ENCODE peak calls at places on chromosomes 5 and 9, in six cellular contexts. I is HL-60, Y is SK-N-SH, C is HepG2, T is GM12878, W is H1. X is an unnamed sample.

GRCh38 chr9:1505489-1505888 is 455.3 kb downstream of the DMRT2 start:
- DNase-seq in I (no peak), W (no peak), C (no peak), T (no peak), Y (no peak), X (no peak)

GRCh38 chr9:114029311-114030170 is 48.6 kb downstream of the AMBP start:
- DNase-seq in W (no peak), C (no peak), I (no peak), Y (no peak), T (no peak), X (no peak)

GRCh38 chr5:121292664-121293063 is 559.0 kb upstream of the FTMT start:
- DNase-seq in Y (no peak), I (peak), W (no peak), T (no peak), C (no peak), X (no peak)

GRCh38 chr5:79273341-79273740 is 37.4 kb downstream of the JMY start:
- DNase-seq in W (no peak), I (no peak), Y (no peak), C (no peak), T (no peak), X (no peak)

GRCh38 chr5:176732306-176732705 is 78.1 kb upstream of the UNC5A start:
- DNase-seq in I (no peak), W (no peak), T (no peak), C (no peak), Y (no peak), X (no peak)

GRCh38 chr9:16501726-16502125 is 368.7 kb downstream of the BNC2 start:
- DNase-seq in T (no peak), W (no peak), I (no peak), C (no peak), Y (no peak), X (no peak)

GRCh38 chr9:99013550-99013949 is 69.8 kb downstream of the COL15A1 start:
- DNase-seq in C (no peak), T (no peak), W (no peak), I (no peak), Y (no peak), X (no peak)

GRCh38 chr9:126532489-126532888 is 81.2 kb upstream of the LMX1B start:
- DNase-seq in T (no peak), I (no peak), Y (peak), C (no peak), W (no peak), X (no peak)

GRCh38 chr5:1048162-1048721 is 39.6 kb downstream of the NKD2 start:
- DNase-seq in I (no peak), T (no peak), C (no peak), W (no peak), Y (no peak), X (no peak)

GRCh38 chr9:109793196-109793595 is 13.2 kb downstream of the PALM2AKAP2 start:
- DNase-seq in C (no peak), I (no peak), Y (no peak), T (no peak), W (no peak), X (no peak)

GRCh38 chr9:134680393-134681060 is 38.9 kb downstream of the COL5A1 start:
- DNase-seq in W (no peak), C (no peak), T (no peak), Y (no peak), I (no peak), X (no peak)

GRCh38 chr9:13444272-13444608 is 164.7 kb upstream of the MPDZ start:
- DNase-seq in C (no peak), Y (no peak), I (no peak), T (no peak), W (no peak), X (no peak)

GRCh38 chr9:93603011-93603410 is 26.6 kb downstream of the PHF2 start:
- DNase-seq in Y (no peak), W (no peak), C (no peak), I (no peak), T (no peak), X (no peak)

GRCh38 chr9:134525841-134526797 is 115.5 kb upstream of the COL5A1 start:
- DNase-seq in W (no peak), C (no peak), Y (no peak), T (no peak), I (no peak), X (no peak)

GRCh38 chr5:149837680-149838269 is 106.8 kb downstream of the PDE6A start:
- DNase-seq in Y (peak), W (peak), I (peak), T (no peak), C (peak), X (peak)

GRCh38 chr9:134630393-134630790 is 11.2 kb upstream of the COL5A1 start:
- DNase-seq in W (no peak), Y (no peak), I (no peak), C (no peak), T (no peak), X (no peak)

GRCh38 chr9:89234636-89235035 is 56.0 kb upstream of the SHC3 start:
- DNase-seq in Y (peak), C (no peak), W (no peak), I (no peak), T (peak), X (no peak)

GRCh38 chr9:136712690-136713554 is 550 bp downstream of the DIPK1B start:
- DNase-seq in W (no peak), I (no peak), Y (peak), C (no peak), T (no peak), X (peak)

GRCh38 chr5:71971862-71972261 is 135.4 kb upstream of the MAP1B start:
- DNase-seq in W (no peak), Y (no peak), I (no peak), C (no peak), T (no peak), X (no peak)

GRCh38 chr9:94980947-94981632 is 254.6 kb downstream of the AOPEP start:
- DNase-seq in T (no peak), Y (peak), I (no peak), C (no peak), W (no peak), X (no peak)

GRCh38 chr5:100676807-100677631 is 141.8 kb downstream of the FAM174A start:
- DNase-seq in T (no peak), W (no peak), C (no peak), I (no peak), Y (no peak), X (no peak)

GRCh38 chr5:117454716-117455212 is 880.1 kb upstream of the SEMA6A start:
- DNase-seq in C (peak), T (peak), I (peak), Y (peak), W (peak), X (peak)

GRCh38 chr5:108233617-108234016 is 148.3 kb downstream of the FBXL17 start:
- DNase-seq in I (no peak), C (no peak), Y (no peak), T (no peak), W (no peak), X (no peak)

GRCh38 chr5:172939045-172939444 is 20.2 kb upstream of the RPL26L1 start:
- DNase-seq in I (peak), W (no peak), C (peak), Y (no peak), T (no peak), X (peak)

GRCh38 chr5:74081126-74081525 is 455.1 kb downstream of the ARHGEF28 start:
- DNase-seq in C (no peak), T (no peak), Y (no peak), I (no peak), W (no peak), X (no peak)

GRCh38 chr5:135007749-135008363 is 26.2 kb downstream of the PITX1 start:
- DNase-seq in W (no peak), C (no peak), Y (peak), I (no peak), T (no peak), X (peak)

GRCh38 chr9:134591082-134591571 is 50.5 kb upstream of the COL5A1 start:
- DNase-seq in T (no peak), C (no peak), I (no peak), W (no peak), Y (no peak), X (no peak)

GRCh38 chr9:134064711-134065110 is 3.1 kb downstream of the BRD3 start:
- DNase-seq in I (no peak), Y (no peak), T (no peak), W (no peak), C (no peak), X (no peak)

GRCh38 chr5:65017636-65018035 is 248.9 kb downstream of the CWC27 start:
- DNase-seq in T (no peak), I (no peak), C (no peak), Y (no peak), W (no peak), X (no peak)

GRCh38 chr9:113375057-113376023 is 1.4 kb downstream of the HDHD3 start:
- DNase-seq in C (no peak), W (no peak), Y (no peak), T (no peak), I (no peak), X (no peak)

GRCh38 chr5:55850839-55851674 is at the start of gene IL31RA:
- DNase-seq in I (peak), T (no peak), C (peak), W (no peak), Y (no peak), X (no peak)

GRCh38 chr9:137034709-137035506 is 3.0 kb upstream of the FUT7 start:
- DNase-seq in T (peak), C (peak), W (peak), Y (peak), I (peak), X (peak)

GRCh38 chr5:105034335-105034734 is 1471.7 kb upstream of the NUDT12 start:
- DNase-seq in C (no peak), Y (no peak), I (no peak), W (no peak), T (no peak), X (peak)

GRCh38 chr5:96333397-96333790 is 99.7 kb downstream of the PCSK1 start:
- DNase-seq in C (no peak), Y (no peak), W (no peak), T (no peak), I (no peak), X (no peak)

GRCh38 chr5:139470821-139471300 is at the start of gene SMIM33:
- DNase-seq in W (no peak), I (peak), Y (no peak), C (no peak), T (no peak), X (no peak)

GRCh38 chr5:124642148-124642547 is 104.3 kb downstream of the ZNF608 start:
- DNase-seq in T (no peak), Y (no peak), C (no peak), W (no peak), I (no peak), X (no peak)

GRCh38 chr5:108379722-108380530 is 2.0 kb downstream of the FBXL17 start:
- DNase-seq in I (no peak), Y (no peak), C (peak), T (no peak), W (no peak), X (no peak)

GRCh38 chr9:116355153-116355827 is 201.7 kb downstream of the PAPPA start:
- DNase-seq in T (no peak), W (no peak), I (no peak), Y (no peak), C (peak), X (peak)

GRCh38 chr9:69658987-69659677 is 13.0 kb downstream of the APBA1 start:
- DNase-seq in Y (no peak), W (no peak), T (no peak), I (no peak), C (no peak), X (no peak)
- TF ChIP-seq GABPA in Y (no peak), W (no peak), T (no peak), I (no peak), C (no peak), X (no peak)

GRCh38 chr9:123652416-123652815 is 277.5 kb downstream of the DENND1A start:
- DNase-seq in T (no peak), I (no peak), W (no peak), Y (no peak), C (no peak), X (no peak)
- TF ChIP-seq GABPA in T (no peak), I (no peak), W (no peak), Y (no peak), C (no peak), X (no peak)

GRCh38 chr5:16937023-16937379 is 913 bp upstream of the MYO10 start:
- DNase-seq in T (no peak), C (no peak), I (no peak), Y (no peak), W (no peak), X (no peak)

GRCh38 chr5:16935271-16936149 is 578 bp downstream of the MYO10 start:
- DNase-seq in T (no peak), C (no peak), W (peak), I (peak), Y (peak), X (no peak)

GRCh38 chr5:16936150-16937022 is at the start of gene MYO10:
- DNase-seq in Y (peak), T (no peak), W (peak), C (no peak), I (peak), X (peak)

GRCh38 chr5:16934669-16935068 is 1.4 kb downstream of the MYO10 start:
- DNase-seq in I (no peak), C (no peak), T (no peak), Y (no peak), W (no peak), X (no peak)

DNA sequence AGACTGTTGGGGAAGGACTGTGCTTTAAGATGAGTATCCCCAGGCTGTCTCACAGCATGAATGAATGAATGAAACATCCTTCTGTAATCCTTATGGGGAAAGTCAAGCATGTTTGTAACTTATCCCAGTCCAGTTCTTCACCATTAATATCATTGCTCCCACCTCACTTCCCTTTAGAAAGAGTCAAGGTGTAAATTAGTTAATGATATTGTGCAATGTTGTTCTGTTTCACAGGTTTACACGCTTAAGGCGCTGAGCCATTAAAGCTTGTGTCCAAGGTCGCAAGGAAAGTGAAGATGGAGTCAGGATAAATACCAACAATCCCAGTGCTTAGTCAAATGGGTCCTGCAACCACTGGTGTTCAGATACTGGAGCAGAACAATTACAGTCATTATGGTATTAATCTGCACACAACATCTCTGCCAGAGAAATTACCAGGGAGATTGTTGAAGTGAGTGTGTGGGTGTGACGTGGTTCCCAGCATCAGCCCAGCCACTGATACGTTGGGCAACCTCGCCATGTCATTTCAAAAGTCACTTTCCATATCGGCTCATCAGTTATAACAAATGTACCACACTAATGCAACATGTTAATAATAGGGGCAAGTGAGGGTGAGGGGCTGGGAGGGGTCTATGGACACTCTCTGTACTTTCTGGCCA is 1.5 kb upstream of the MYO10 start:
- DNase-seq in W (no peak), Y (peak), C (no peak), I (peak), T (no peak), X (no peak)
- TF ChIP-seq GABPA in W (no peak), Y (no peak), C (no peak), I (no peak), T (no peak), X (no peak)

DNA sequence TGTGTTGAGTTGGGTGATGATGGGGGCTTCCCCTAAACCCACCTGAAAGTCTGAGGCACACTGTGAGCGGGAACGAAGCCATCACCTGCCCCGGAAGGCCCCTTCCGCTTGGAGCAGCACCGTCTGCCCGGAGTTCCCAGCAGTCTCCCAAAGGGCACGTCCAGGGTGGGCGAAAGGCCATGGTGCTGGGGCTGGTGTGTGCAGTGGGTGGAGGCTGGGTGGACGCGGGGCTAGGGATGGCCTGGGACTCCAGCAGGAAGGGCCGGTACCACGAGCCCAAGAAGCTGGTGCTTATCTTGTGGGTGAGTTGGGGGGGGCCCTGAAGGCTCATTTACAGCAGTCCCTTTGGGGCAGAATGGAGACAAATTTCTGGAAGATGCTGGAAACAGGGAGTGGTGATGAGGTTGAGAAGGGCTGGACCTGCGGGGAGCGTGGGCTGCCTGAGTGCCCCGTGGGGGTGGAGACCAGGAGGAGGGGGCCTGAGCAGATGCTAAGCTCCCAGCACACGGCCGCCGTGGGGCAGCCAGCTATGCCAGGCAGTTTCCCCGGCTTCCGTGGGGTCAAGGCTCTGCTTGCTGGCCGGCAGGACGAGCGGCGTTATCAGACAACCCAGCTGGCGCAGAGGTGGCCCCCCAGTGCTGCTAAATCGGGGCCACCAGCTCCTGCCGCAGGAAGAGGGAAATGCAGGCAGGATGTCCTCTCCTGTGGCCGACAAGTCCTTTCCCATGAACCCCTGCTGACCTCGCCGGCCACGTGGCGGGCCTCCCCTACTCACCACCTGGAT is 4.4 kb downstream of the FLT4 start:
- DNase-seq in C (no peak), T (no peak), I (no peak), W (no peak), Y (peak), X (peak)
- TF ChIP-seq GABPA in C (no peak), T (no peak), I (no peak), W (no peak), Y (no peak), X (no peak)